ENCODE peak calls at places on chromosome 17, in six cellular contexts. One of them, this sample, is unnamed.

GRCh38 chr17:9729735-9730420 is 61.5 kb downstream of the DHRS7C start:
- DNase-seq in IMR-90: peak; percentile 1
- DNase-seq in H9: no peak
- DNase-seq in neuronal stem cell: no peak
- DNase-seq in mesendoderm: peak; percentile 83
- DNase-seq in H1: no peak
- DNase-seq in this sample: peak; percentile 24

GRCh38 chr17:65389426-65389825 is 172.0 kb downstream of the AXIN2 start:
- DNase-seq in IMR-90: peak; percentile 20
- DNase-seq in H9: no peak
- DNase-seq in neuronal stem cell: no peak
- DNase-seq in mesendoderm: no peak
- DNase-seq in H1: no peak
- DNase-seq in this sample: peak; percentile 30

GRCh38 chr17:71287246-71287828 is 833.5 kb upstream of the SOX9 start:
- DNase-seq in IMR-90: no peak
- DNase-seq in H9: peak; percentile 31
- DNase-seq in neuronal stem cell: no peak
- DNase-seq in mesendoderm: peak; percentile 9
- DNase-seq in H1: peak; percentile 46
- DNase-seq in this sample: no peak

GRCh38 chr17:412211-413015 is 59.8 kb upstream of the RPH3AL start:
- DNase-seq in IMR-90: peak; percentile 64
- DNase-seq in H9: no peak
- DNase-seq in neuronal stem cell: peak; percentile 53
- DNase-seq in mesendoderm: peak; percentile 62
- DNase-seq in H1: peak; percentile 54
- DNase-seq in this sample: peak; percentile 60

GRCh38 chr17:15363702-15364101 is 22.3 kb upstream of the TEKT3 start:
- DNase-seq in IMR-90: no peak
- DNase-seq in H9: no peak
- DNase-seq in neuronal stem cell: no peak
- DNase-seq in mesendoderm: peak; percentile 10
- DNase-seq in H1: no peak
- DNase-seq in this sample: no peak

GRCh38 chr17:17503566-17504130 is 7.5 kb upstream of the RASD1 start:
- DNase-seq in IMR-90: no peak
- DNase-seq in H9: no peak
- DNase-seq in neuronal stem cell: no peak
- DNase-seq in mesendoderm: no peak
- DNase-seq in H1: no peak
- DNase-seq in this sample: no peak

GRCh38 chr17:45090711-45091110 is 29.6 kb downstream of the NMT1 start:
- DNase-seq in IMR-90: peak; percentile 37
- DNase-seq in H9: no peak
- DNase-seq in neuronal stem cell: no peak
- DNase-seq in mesendoderm: peak; percentile 44
- DNase-seq in H1: no peak
- DNase-seq in this sample: no peak

GRCh38 chr17:61416540-61417363 is 17.1 kb downstream of the TBX2 start:
- DNase-seq in IMR-90: peak; percentile 87
- DNase-seq in H9: peak; percentile 98
- DNase-seq in neuronal stem cell: peak; percentile 93
- DNase-seq in mesendoderm: peak; percentile 95
- DNase-seq in H1: peak; percentile 95
- DNase-seq in this sample: peak; percentile 91

GRCh38 chr17:39462644-39463375 is 1.5 kb downstream of the CDK12 start:
- DNase-seq in IMR-90: peak; percentile 7
- DNase-seq in H9: no peak
- DNase-seq in neuronal stem cell: no peak
- DNase-seq in mesendoderm: peak; percentile 23
- DNase-seq in H1: peak; percentile 46
- DNase-seq in this sample: peak; percentile 36

GRCh38 chr17:42673885-42674754 is 2.7 kb downstream of the PLEKHH3 start:
- DNase-seq in IMR-90: peak; percentile 50
- DNase-seq in H9: peak; percentile 89
- DNase-seq in neuronal stem cell: no peak
- DNase-seq in mesendoderm: peak; percentile 77
- DNase-seq in H1: peak; percentile 81
- DNase-seq in this sample: peak; percentile 83

GRCh38 chr17:57809879-57810278 is 40.0 kb downstream of the MRPS23 start:
- DNase-seq in IMR-90: no peak
- DNase-seq in H9: peak; percentile 10
- DNase-seq in neuronal stem cell: no peak
- DNase-seq in mesendoderm: no peak
- DNase-seq in H1: no peak
- DNase-seq in this sample: no peak

GRCh38 chr17:65254166-65254565 is 117.0 kb downstream of the RGS9 start:
- DNase-seq in IMR-90: peak; percentile 17
- DNase-seq in H9: no peak
- DNase-seq in neuronal stem cell: no peak
- DNase-seq in mesendoderm: no peak
- DNase-seq in H1: no peak
- DNase-seq in this sample: peak; percentile 9

GRCh38 chr17:28396635-28397239 is 9.3 kb downstream of the SLC46A1 start:
- DNase-seq in IMR-90: no peak
- DNase-seq in H9: no peak
- DNase-seq in neuronal stem cell: no peak
- DNase-seq in mesendoderm: no peak
- DNase-seq in H1: no peak
- DNase-seq in this sample: no peak

GRCh38 chr17:27293359-27293897 is 486 bp upstream of the WSB1 start:
- DNase-seq in IMR-90: no peak
- DNase-seq in H9: no peak
- DNase-seq in neuronal stem cell: no peak
- DNase-seq in mesendoderm: peak; percentile 14
- DNase-seq in H1: no peak
- DNase-seq in this sample: no peak

GRCh38 chr17:42340691-42341127 is 47.5 kb downstream of the STAT3 start:
- DNase-seq in IMR-90: no peak
- DNase-seq in H9: no peak
- DNase-seq in neuronal stem cell: no peak
- DNase-seq in mesendoderm: no peak
- DNase-seq in H1: no peak
- DNase-seq in this sample: no peak

GRCh38 chr17:29145289-29146058 is 34.7 kb downstream of the MYO18A start:
- DNase-seq in IMR-90: peak; percentile 84
- DNase-seq in H9: peak; percentile 92
- DNase-seq in neuronal stem cell: no peak
- DNase-seq in mesendoderm: peak; percentile 93
- DNase-seq in H1: no peak
- DNase-seq in this sample: peak; percentile 84

GRCh38 chr17:75647061-75647460 is 13.8 kb downstream of the SMIM5 start:
- DNase-seq in IMR-90: no peak
- DNase-seq in H9: no peak
- DNase-seq in neuronal stem cell: no peak
- DNase-seq in mesendoderm: no peak
- DNase-seq in H1: no peak
- DNase-seq in this sample: no peak

GRCh38 chr17:61485067-61485775 is 33.0 kb downstream of the TBX4 start:
- DNase-seq in IMR-90: peak; percentile 45
- DNase-seq in H9: no peak
- DNase-seq in neuronal stem cell: no peak
- DNase-seq in mesendoderm: no peak
- DNase-seq in H1: no peak
- DNase-seq in this sample: no peak

GRCh38 chr17:49616546-49617205 is 41.0 kb downstream of the NXPH3 start:
- DNase-seq in IMR-90: no peak
- DNase-seq in H9: no peak
- DNase-seq in neuronal stem cell: no peak
- DNase-seq in mesendoderm: no peak
- DNase-seq in H1: no peak
- DNase-seq in this sample: no peak

GRCh38 chr17:74860999-74861553 is 1.4 kb upstream of the GRIN2C start:
- DNase-seq in IMR-90: no peak
- DNase-seq in H9: no peak
- DNase-seq in neuronal stem cell: no peak
- DNase-seq in mesendoderm: no peak
- DNase-seq in H1: peak; percentile 67
- DNase-seq in this sample: no peak

GRCh38 chr17:81952792-81953228 is 5.8 kb upstream of the MYADML2 start:
- DNase-seq in IMR-90: no peak
- DNase-seq in H9: no peak
- DNase-seq in neuronal stem cell: no peak
- DNase-seq in mesendoderm: no peak
- DNase-seq in H1: no peak
- DNase-seq in this sample: no peak

GRCh38 chr17:44589316-44590071 is 32.2 kb downstream of the FZD2 start:
- DNase-seq in IMR-90: peak; percentile 35
- DNase-seq in H9: no peak
- DNase-seq in neuronal stem cell: no peak
- DNase-seq in mesendoderm: no peak
- DNase-seq in H1: no peak
- DNase-seq in this sample: peak; percentile 35

GRCh38 chr17:83192161-83192788 is 112.9 kb downstream of the METRNL start:
- DNase-seq in IMR-90: peak; percentile 50
- DNase-seq in H9: no peak
- DNase-seq in neuronal stem cell: no peak
- DNase-seq in mesendoderm: no peak
- DNase-seq in H1: peak; percentile 16
- DNase-seq in this sample: peak; percentile 5

GRCh38 chr17:6605142-6605541 is 35.4 kb downstream of the KIAA0753 start:
- DNase-seq in IMR-90: no peak
- DNase-seq in H9: no peak
- DNase-seq in neuronal stem cell: no peak
- DNase-seq in mesendoderm: no peak
- DNase-seq in H1: no peak
- DNase-seq in this sample: no peak

GRCh38 chr17:47652570-47652969 is 2.9 kb downstream of the KPNB1 start:
- DNase-seq in IMR-90: peak; percentile 13
- DNase-seq in H9: no peak
- DNase-seq in neuronal stem cell: no peak
- DNase-seq in mesendoderm: peak; percentile 30
- DNase-seq in H1: no peak
- DNase-seq in this sample: peak; percentile 33

GRCh38 chr17:39099686-39100293 is 51.6 kb downstream of the PLXDC1 start:
- DNase-seq in IMR-90: peak; percentile 62
- DNase-seq in H9: no peak
- DNase-seq in neuronal stem cell: no peak
- DNase-seq in mesendoderm: no peak
- DNase-seq in H1: no peak
- DNase-seq in this sample: peak; percentile 57

GRCh38 chr17:73064084-73064938 is 28.2 kb downstream of the SLC39A11 start:
- DNase-seq in IMR-90: no peak
- DNase-seq in H9: no peak
- DNase-seq in neuronal stem cell: no peak
- DNase-seq in mesendoderm: no peak
- DNase-seq in H1: no peak
- DNase-seq in this sample: peak; percentile 2

GRCh38 chr17:40309031-40309937 is at the start of gene RARA:
- DNase-seq in IMR-90: no peak
- DNase-seq in H9: peak; percentile 93
- DNase-seq in neuronal stem cell: no peak
- DNase-seq in mesendoderm: peak; percentile 90
- DNase-seq in H1: peak; percentile 86
- DNase-seq in this sample: peak; percentile 74

GRCh38 chr17:79080349-79080748 is 5.7 kb downstream of the ENGASE start:
- DNase-seq in IMR-90: no peak
- DNase-seq in H9: no peak
- DNase-seq in neuronal stem cell: no peak
- DNase-seq in mesendoderm: no peak
- DNase-seq in H1: no peak
- DNase-seq in this sample: no peak

GRCh38 chr17:20213429-20213828 is 204.3 kb downstream of the SPECC1 start:
- DNase-seq in IMR-90: no peak
- DNase-seq in H9: no peak
- DNase-seq in neuronal stem cell: no peak
- DNase-seq in mesendoderm: peak; percentile 24
- DNase-seq in H1: no peak
- DNase-seq in this sample: no peak

GRCh38 chr17:78780335-78780734 is 1.7 kb downstream of the CYTH1 start:
- DNase-seq in IMR-90: no peak
- DNase-seq in H9: no peak
- DNase-seq in neuronal stem cell: no peak
- DNase-seq in mesendoderm: no peak
- DNase-seq in H1: no peak
- DNase-seq in this sample: no peak

GRCh38 chr17:32591428-32591827 is 104.6 kb downstream of the CDK5R1 start:
- DNase-seq in IMR-90: no peak
- DNase-seq in H9: no peak
- DNase-seq in neuronal stem cell: no peak
- DNase-seq in mesendoderm: no peak
- DNase-seq in H1: no peak
- DNase-seq in this sample: no peak

GRCh38 chr17:32588135-32588534 is 101.3 kb downstream of the CDK5R1 start:
- DNase-seq in IMR-90: no peak
- DNase-seq in H9: no peak
- DNase-seq in neuronal stem cell: no peak
- DNase-seq in mesendoderm: no peak
- DNase-seq in H1: no peak
- DNase-seq in this sample: no peak

GRCh38 chr17:32588982-32589381 is 102.2 kb downstream of the CDK5R1 start:
- DNase-seq in IMR-90: no peak
- DNase-seq in H9: peak; percentile 71
- DNase-seq in neuronal stem cell: no peak
- DNase-seq in mesendoderm: peak; percentile 63
- DNase-seq in H1: no peak
- DNase-seq in this sample: no peak

GRCh38 chr17:32593003-32593402 is 106.2 kb downstream of the CDK5R1 start:
- DNase-seq in IMR-90: no peak
- DNase-seq in H9: no peak
- DNase-seq in neuronal stem cell: no peak
- DNase-seq in mesendoderm: peak; percentile 32
- DNase-seq in H1: no peak
- DNase-seq in this sample: peak; percentile 3

GRCh38 chr17:32590974-32591373 is 104.2 kb downstream of the CDK5R1 start:
- DNase-seq in IMR-90: no peak
- DNase-seq in H9: no peak
- DNase-seq in neuronal stem cell: no peak
- DNase-seq in mesendoderm: no peak
- DNase-seq in H1: no peak
- DNase-seq in this sample: no peak
- H2BK15ac ChIP-seq in IMR-90: no peak overlapping the region
- H2BK15ac ChIP-seq in H9: no peak overlapping the region
- H2BK15ac ChIP-seq in neuronal stem cell: no peak overlapping the region
- H2BK15ac ChIP-seq in mesendoderm: no peak overlapping the region
- H2BK15ac ChIP-seq in H1: no peak overlapping the region
- H2BK15ac ChIP-seq in this sample: no peak overlapping the region

GRCh38 chr17:60327122-60327869 is 64.6 kb downstream of the USP32 start:
- DNase-seq in IMR-90: no peak
- DNase-seq in H9: peak; percentile 83
- DNase-seq in neuronal stem cell: peak; percentile 23
- DNase-seq in mesendoderm: peak; percentile 40
- DNase-seq in H1: peak; percentile 68
- DNase-seq in this sample: no peak
- H3K4me2 ChIP-seq in IMR-90: no peak overlapping the region
- H3K4me2 ChIP-seq in H9: no peak overlapping the region
- H3K4me2 ChIP-seq in neuronal stem cell: peak overlapping the region; percentile 43
- H3K4me2 ChIP-seq in mesendoderm: no peak overlapping the region
- H3K4me2 ChIP-seq in H1: peak overlapping the region; percentile 64
- H3K4me2 ChIP-seq in this sample: no peak overlapping the region

GRCh38 chr17:70134777-70135176 is 34.6 kb upstream of the KCNJ2 start:
- DNase-seq in IMR-90: no peak
- DNase-seq in H9: no peak
- DNase-seq in neuronal stem cell: no peak
- DNase-seq in mesendoderm: no peak
- DNase-seq in H1: no peak
- DNase-seq in this sample: no peak
- H2BK120ac ChIP-seq in IMR-90: no peak overlapping the region
- H2BK120ac ChIP-seq in H9: no peak overlapping the region
- H2BK120ac ChIP-seq in neuronal stem cell: no peak overlapping the region
- H2BK120ac ChIP-seq in mesendoderm: no peak overlapping the region
- H2BK120ac ChIP-seq in H1: no peak overlapping the region
- H2BK120ac ChIP-seq in this sample: no peak overlapping the region

GRCh38 chr17:76753061-76753961 is 15.4 kb downstream of the MFSD11 start:
- DNase-seq in IMR-90: no peak
- DNase-seq in H9: no peak
- DNase-seq in neuronal stem cell: no peak
- DNase-seq in mesendoderm: no peak
- DNase-seq in H1: no peak
- DNase-seq in this sample: no peak
- H2BK15ac ChIP-seq in IMR-90: no peak overlapping the region
- H2BK15ac ChIP-seq in H9: no peak overlapping the region
- H2BK15ac ChIP-seq in neuronal stem cell: no peak overlapping the region
- H2BK15ac ChIP-seq in mesendoderm: no peak overlapping the region
- H2BK15ac ChIP-seq in H1: no peak overlapping the region
- H2BK15ac ChIP-seq in this sample: no peak overlapping the region

This sample was measured in mesenchymal stem cell.